ENCODE peak calls at places on chromosomes 6 and 20, in five cellular contexts. One of them, this sample, is unnamed.

GRCh38 chr20:23588434-23589403 is 17.0 kb downstream of the CST9 start:
- DNase-seq in AG08396: no peak
- DNase-seq in Kasumi-1: peak
- DNase-seq in naive B cell: no peak
- DNase-seq in breast epithelium: no peak
- DNase-seq in this sample: no peak

GRCh38 chr6:55958790-55959189 is 83.4 kb upstream of the BMP5 start:
- DNase-seq in AG08396: no peak
- DNase-seq in Kasumi-1: no peak
- DNase-seq in naive B cell: no peak
- DNase-seq in breast epithelium: no peak
- DNase-seq in this sample: no peak

GRCh38 chr6:136290406-136291010 is 862 bp upstream of the BCLAF1 start:
- DNase-seq in AG08396: peak
- DNase-seq in Kasumi-1: peak
- DNase-seq in naive B cell: peak
- DNase-seq in breast epithelium: peak
- DNase-seq in this sample: peak

GRCh38 chr6:45658396-45658795 is 280.7 kb upstream of the SUPT3H start:
- DNase-seq in AG08396: no peak
- DNase-seq in Kasumi-1: no peak
- DNase-seq in naive B cell: no peak
- DNase-seq in breast epithelium: no peak
- DNase-seq in this sample: peak

GRCh38 chr6:140462495-140463311 is 1088.3 kb upstream of the CITED2 start:
- DNase-seq in AG08396: no peak
- DNase-seq in Kasumi-1: no peak
- DNase-seq in naive B cell: no peak
- DNase-seq in breast epithelium: no peak
- DNase-seq in this sample: no peak

GRCh38 chr6:37168809-37169457 is 1.0 kb upstream of the PIM1 start:
- DNase-seq in AG08396: peak
- DNase-seq in Kasumi-1: no peak
- DNase-seq in naive B cell: peak
- DNase-seq in breast epithelium: no peak
- DNase-seq in this sample: peak

GRCh38 chr20:3402453-3402852 is 5.0 kb downstream of the DNAAF9 start:
- DNase-seq in AG08396: no peak
- DNase-seq in Kasumi-1: no peak
- DNase-seq in naive B cell: no peak
- DNase-seq in breast epithelium: no peak
- DNase-seq in this sample: no peak

GRCh38 chr20:62266340-62266739 is 28.0 kb downstream of the OSBPL2 start:
- DNase-seq in AG08396: no peak
- DNase-seq in Kasumi-1: no peak
- DNase-seq in naive B cell: no peak
- DNase-seq in breast epithelium: no peak
- DNase-seq in this sample: peak

GRCh38 chr20:17017232-17017631 is 209.6 kb upstream of the PCSK2 start:
- DNase-seq in AG08396: no peak
- DNase-seq in Kasumi-1: no peak
- DNase-seq in naive B cell: no peak
- DNase-seq in breast epithelium: no peak
- DNase-seq in this sample: no peak

GRCh38 chr6:82951389-82951788 is 114.3 kb downstream of the UBE3D start:
- DNase-seq in AG08396: no peak
- DNase-seq in Kasumi-1: no peak
- DNase-seq in naive B cell: no peak
- DNase-seq in breast epithelium: no peak
- DNase-seq in this sample: no peak

GRCh38 chr6:145073811-145074210 is 661.5 kb downstream of the EPM2A start:
- DNase-seq in AG08396: no peak
- DNase-seq in Kasumi-1: no peak
- DNase-seq in naive B cell: no peak
- DNase-seq in breast epithelium: no peak
- DNase-seq in this sample: no peak

GRCh38 chr6:55023231-55023630 is 151.1 kb upstream of the HCRTR2 start:
- DNase-seq in AG08396: no peak
- DNase-seq in Kasumi-1: peak
- DNase-seq in naive B cell: no peak
- DNase-seq in breast epithelium: no peak
- DNase-seq in this sample: no peak

GRCh38 chr20:35539756-35540212 is 2.1 kb upstream of the ERGIC3 start:
- DNase-seq in AG08396: no peak
- DNase-seq in Kasumi-1: no peak
- DNase-seq in naive B cell: peak
- DNase-seq in breast epithelium: no peak
- DNase-seq in this sample: peak

GRCh38 chr6:12941422-12941821 is 224.9 kb downstream of the PHACTR1 start:
- DNase-seq in AG08396: no peak
- DNase-seq in Kasumi-1: no peak
- DNase-seq in naive B cell: no peak
- DNase-seq in breast epithelium: no peak
- DNase-seq in this sample: no peak

GRCh38 chr20:19886666-19887288 is 128.7 kb downstream of the RIN2 start:
- DNase-seq in AG08396: no peak
- DNase-seq in Kasumi-1: no peak
- DNase-seq in naive B cell: no peak
- DNase-seq in breast epithelium: no peak
- DNase-seq in this sample: no peak

GRCh38 chr20:41609476-41609875 is 8.7 kb downstream of the CHD6 start:
- DNase-seq in AG08396: no peak
- DNase-seq in Kasumi-1: peak
- DNase-seq in naive B cell: no peak
- DNase-seq in breast epithelium: no peak
- DNase-seq in this sample: no peak

GRCh38 chr6:170173416-170173990 is 117.4 kb downstream of the DLL1 start:
- DNase-seq in AG08396: no peak
- DNase-seq in Kasumi-1: no peak
- DNase-seq in naive B cell: no peak
- DNase-seq in breast epithelium: peak
- DNase-seq in this sample: peak

This sample was measured in Karpas-422.